ENCODE peak calls at places on chromosomes 2 and 18, in four cellular contexts. I is psoas muscle, K is IMR-90, F is A549. Z is an unnamed sample.

GRCh38 chr2:26671691-26672090 is 20.8 kb upstream of the KCNK3 start:
- DNase-seq in I (no peak), K (no peak), F (no peak), Z (no peak)

GRCh38 chr2:197677056-197677455 is 1.7 kb upstream of the RFTN2 start:
- DNase-seq in I (no peak), K (no peak), F (no peak), Z (no peak)

GRCh38 chr2:169386621-169387235 is 24.4 kb upstream of the LRP2 start:
- DNase-seq in I (no peak), K (no peak), F (no peak), Z (no peak)

GRCh38 chr18:4384932-4385331 is 70.2 kb downstream of the DLGAP1 start:
- DNase-seq in I (no peak), K (no peak), F (no peak), Z (no peak)

GRCh38 chr2:202545523-202545922 is 89.2 kb upstream of the FAM117B start:
- DNase-seq in I (no peak), K (peak; percentile 6), F (no peak), Z (no peak)

GRCh38 chr2:21422724-21423522 is 299.2 kb downstream of the TDRD15 start:
- DNase-seq in I (no peak), K (no peak), F (no peak), Z (no peak)

GRCh38 chr2:240565267-240566202 is 2.7 kb upstream of the RNPEPL1 start:
- DNase-seq in I (peak; percentile 81), K (peak; percentile 57), F (peak; percentile 60), Z (peak; percentile 58)

GRCh38 chr2:29225814-29226213 is 110.6 kb downstream of the CLIP4 start:
- DNase-seq in I (peak; percentile 15), K (no peak), F (no peak), Z (no peak)

GRCh38 chr2:99974966-99975365 is 167.4 kb downstream of the AFF3 start:
- DNase-seq in I (no peak), K (peak; percentile 59), F (no peak), Z (no peak)